ENCODE peak calls at places on chromosomes 16 and 17, in seven cellular contexts. One of them, this sample, is unnamed. For H4K20me1, the result is how much of the 10 kb centered on the place peaks cover.

GRCh38 chr16:48911700-48912099 is 301.7 kb upstream of the N4BP1 start:
- DNase-seq in hepatocyte: no peak
- DNase-seq in MM.1S: no peak
- DNase-seq in neural progenitor cell: peak
- DNase-seq in fibroblast of lung: peak
- DNase-seq in GM23338: peak
- DNase-seq in IMR-90: peak
- DNase-seq in this sample: no peak

GRCh38 chr16:24626251-24626650 is 86.9 kb downstream of the RBBP6 start:
- DNase-seq in MM.1S: no peak
- DNase-seq in IMR-90: peak
- DNase-seq in hepatocyte: no peak
- DNase-seq in fibroblast of lung: peak
- DNase-seq in GM23338: no peak
- DNase-seq in neural progenitor cell: no peak
- DNase-seq in this sample: no peak

GRCh38 chr16:56423584-56424403 is 1.6 kb downstream of the AMFR start:
- DNase-seq in hepatocyte: no peak
- DNase-seq in IMR-90: no peak
- DNase-seq in neural progenitor cell: no peak
- DNase-seq in fibroblast of lung: peak
- DNase-seq in MM.1S: peak
- DNase-seq in GM23338: no peak
- DNase-seq in this sample: no peak

GRCh38 chr17:76683011-76683755 is 27.6 kb downstream of the MXRA7 start:
- DNase-seq in neural progenitor cell: peak
- DNase-seq in IMR-90: no peak
- DNase-seq in fibroblast of lung: no peak
- DNase-seq in MM.1S: no peak
- DNase-seq in hepatocyte: no peak
- DNase-seq in GM23338: peak
- DNase-seq in this sample: no peak

GRCh38 chr16:68397710-68398171 is 50.6 kb downstream of the SMPD3 start:
- DNase-seq in hepatocyte: no peak
- DNase-seq in neural progenitor cell: no peak
- DNase-seq in MM.1S: no peak
- DNase-seq in IMR-90: no peak
- DNase-seq in GM23338: no peak
- DNase-seq in fibroblast of lung: no peak
- DNase-seq in this sample: no peak

GRCh38 chr16:2178321-2179106 is 17.9 kb downstream of the CASKIN1 start:
- DNase-seq in fibroblast of lung: peak
- DNase-seq in hepatocyte: no peak
- DNase-seq in IMR-90: no peak
- DNase-seq in GM23338: peak
- DNase-seq in neural progenitor cell: peak
- DNase-seq in MM.1S: no peak
- DNase-seq in this sample: peak

GRCh38 chr16:3950343-3951193 is 70.1 kb upstream of the CREBBP start:
- DNase-seq in fibroblast of lung: peak
- DNase-seq in IMR-90: peak
- DNase-seq in neural progenitor cell: no peak
- DNase-seq in MM.1S: no peak
- DNase-seq in hepatocyte: peak
- DNase-seq in GM23338: no peak
- DNase-seq in this sample: no peak

GRCh38 chr16:79283578-79283977 is 317.0 kb downstream of the MAF start:
- DNase-seq in hepatocyte: no peak
- DNase-seq in neural progenitor cell: no peak
- DNase-seq in GM23338: no peak
- DNase-seq in fibroblast of lung: no peak
- DNase-seq in IMR-90: no peak
- DNase-seq in MM.1S: peak
- DNase-seq in this sample: no peak

GRCh38 chr16:56428087-56428486 is 2.7 kb upstream of the AMFR start:
- DNase-seq in IMR-90: no peak
- DNase-seq in fibroblast of lung: peak
- DNase-seq in MM.1S: no peak
- DNase-seq in neural progenitor cell: no peak
- DNase-seq in GM23338: no peak
- DNase-seq in hepatocyte: peak
- DNase-seq in this sample: no peak

GRCh38 chr17:81923302-81924260 is 4.0 kb downstream of the MAFG start:
- DNase-seq in IMR-90: peak
- DNase-seq in fibroblast of lung: peak
- DNase-seq in MM.1S: peak
- DNase-seq in GM23338: peak
- DNase-seq in hepatocyte: peak
- DNase-seq in neural progenitor cell: peak
- DNase-seq in this sample: peak

GRCh38 chr16:76963614-76964315 is 227.2 kb upstream of the MON1B start:
- DNase-seq in GM23338: no peak
- DNase-seq in hepatocyte: no peak
- DNase-seq in IMR-90: no peak
- DNase-seq in fibroblast of lung: no peak
- DNase-seq in neural progenitor cell: no peak
- DNase-seq in MM.1S: peak
- DNase-seq in this sample: no peak

GRCh38 chr16:74651841-74652240 is 14.8 kb downstream of the RFWD3 start:
- DNase-seq in MM.1S: no peak
- DNase-seq in IMR-90: no peak
- DNase-seq in fibroblast of lung: no peak
- DNase-seq in GM23338: no peak
- DNase-seq in neural progenitor cell: no peak
- DNase-seq in hepatocyte: no peak
- DNase-seq in this sample: no peak

GRCh38 chr17:72397223-72397667 is 276.4 kb downstream of the SOX9 start:
- DNase-seq in fibroblast of lung: no peak
- DNase-seq in GM23338: no peak
- DNase-seq in neural progenitor cell: no peak
- DNase-seq in MM.1S: no peak
- DNase-seq in IMR-90: no peak
- DNase-seq in hepatocyte: no peak
- DNase-seq in this sample: no peak

GRCh38 chr17:58303981-58304734 is 23.4 kb upstream of the MPO start:
- DNase-seq in hepatocyte: peak
- DNase-seq in IMR-90: peak
- DNase-seq in GM23338: peak
- DNase-seq in neural progenitor cell: peak
- DNase-seq in fibroblast of lung: peak
- DNase-seq in MM.1S: peak
- DNase-seq in this sample: peak

GRCh38 chr16:29641561-29641960 is 21.5 kb upstream of the SPN start:
- DNase-seq in MM.1S: no peak
- DNase-seq in neural progenitor cell: no peak
- DNase-seq in GM23338: no peak
- DNase-seq in IMR-90: no peak
- DNase-seq in hepatocyte: no peak
- DNase-seq in fibroblast of lung: peak
- DNase-seq in this sample: no peak

GRCh38 chr17:65027305-65027704 is 29.2 kb downstream of the GNA13 start:
- DNase-seq in IMR-90: peak
- DNase-seq in MM.1S: no peak
- DNase-seq in neural progenitor cell: peak
- DNase-seq in hepatocyte: peak
- DNase-seq in GM23338: peak
- DNase-seq in fibroblast of lung: peak
- DNase-seq in this sample: peak

GRCh38 chr16:29710227-29711219 is 31.5 kb downstream of the QPRT start:
- DNase-seq in IMR-90: peak
- DNase-seq in fibroblast of lung: peak
- DNase-seq in hepatocyte: peak
- DNase-seq in neural progenitor cell: peak
- DNase-seq in GM23338: peak
- DNase-seq in MM.1S: peak
- DNase-seq in this sample: peak

GRCh38 chr17:38434178-38434665 is 6.0 kb downstream of the ARHGAP23 start:
- DNase-seq in MM.1S: no peak
- DNase-seq in neural progenitor cell: no peak
- DNase-seq in GM23338: no peak
- DNase-seq in fibroblast of lung: no peak
- DNase-seq in hepatocyte: no peak
- DNase-seq in IMR-90: no peak
- DNase-seq in this sample: no peak

GRCh38 chr17:58236394-58236793 is 2.0 kb upstream of the LPO start:
- DNase-seq in GM23338: no peak
- DNase-seq in hepatocyte: no peak
- DNase-seq in MM.1S: no peak
- DNase-seq in fibroblast of lung: no peak
- DNase-seq in neural progenitor cell: no peak
- DNase-seq in IMR-90: no peak
- DNase-seq in this sample: no peak

GRCh38 chr17:2170023-2170422 is 115.1 kb downstream of the HIC1 start:
- DNase-seq in fibroblast of lung: no peak
- DNase-seq in GM23338: peak
- DNase-seq in neural progenitor cell: peak
- DNase-seq in hepatocyte: no peak
- DNase-seq in IMR-90: no peak
- DNase-seq in MM.1S: peak
- DNase-seq in this sample: peak

GRCh38 chr17:56085576-56086267 is 67.6 kb upstream of the ANKFN1 start:
- DNase-seq in MM.1S: peak
- DNase-seq in IMR-90: no peak
- DNase-seq in GM23338: no peak
- DNase-seq in hepatocyte: no peak
- DNase-seq in fibroblast of lung: no peak
- DNase-seq in neural progenitor cell: no peak
- DNase-seq in this sample: no peak

GRCh38 chr17:79466562-79467350 is 144.1 kb downstream of the RBFOX3 start:
- DNase-seq in fibroblast of lung: no peak
- DNase-seq in IMR-90: no peak
- DNase-seq in hepatocyte: no peak
- DNase-seq in MM.1S: no peak
- DNase-seq in neural progenitor cell: no peak
- DNase-seq in GM23338: no peak
- DNase-seq in this sample: no peak

GRCh38 chr16:48001306-48001885 is 154.4 kb downstream of the ABCC12 start:
- DNase-seq in GM23338: no peak
- DNase-seq in IMR-90: no peak
- DNase-seq in hepatocyte: no peak
- DNase-seq in neural progenitor cell: no peak
- DNase-seq in MM.1S: no peak
- DNase-seq in fibroblast of lung: no peak
- DNase-seq in this sample: no peak

GRCh38 chr16:2904922-2905240 is 6.8 kb upstream of the FLYWCH1 start:
- DNase-seq in IMR-90: no peak
- DNase-seq in fibroblast of lung: no peak
- DNase-seq in hepatocyte: no peak
- DNase-seq in MM.1S: peak
- DNase-seq in GM23338: no peak
- DNase-seq in neural progenitor cell: no peak
- DNase-seq in this sample: no peak

GRCh38 chr17:31327534-31328526 is 6.4 kb upstream of the EVI2A start:
- DNase-seq in GM23338: no peak
- DNase-seq in fibroblast of lung: peak
- DNase-seq in neural progenitor cell: no peak
- DNase-seq in hepatocyte: no peak
- DNase-seq in IMR-90: peak
- DNase-seq in MM.1S: no peak
- DNase-seq in this sample: no peak

GRCh38 chr17:65156185-65156834 is 19.1 kb downstream of the RGS9 start:
- DNase-seq in IMR-90: no peak
- DNase-seq in hepatocyte: no peak
- DNase-seq in GM23338: no peak
- DNase-seq in neural progenitor cell: no peak
- DNase-seq in MM.1S: no peak
- DNase-seq in fibroblast of lung: no peak
- DNase-seq in this sample: no peak

GRCh38 chr16:58198022-58198683 is at the start of gene CSNK2A2:
- DNase-seq in IMR-90: peak
- DNase-seq in hepatocyte: peak
- DNase-seq in fibroblast of lung: peak
- DNase-seq in GM23338: peak
- DNase-seq in neural progenitor cell: peak
- DNase-seq in MM.1S: peak
- DNase-seq in this sample: peak

DNA sequence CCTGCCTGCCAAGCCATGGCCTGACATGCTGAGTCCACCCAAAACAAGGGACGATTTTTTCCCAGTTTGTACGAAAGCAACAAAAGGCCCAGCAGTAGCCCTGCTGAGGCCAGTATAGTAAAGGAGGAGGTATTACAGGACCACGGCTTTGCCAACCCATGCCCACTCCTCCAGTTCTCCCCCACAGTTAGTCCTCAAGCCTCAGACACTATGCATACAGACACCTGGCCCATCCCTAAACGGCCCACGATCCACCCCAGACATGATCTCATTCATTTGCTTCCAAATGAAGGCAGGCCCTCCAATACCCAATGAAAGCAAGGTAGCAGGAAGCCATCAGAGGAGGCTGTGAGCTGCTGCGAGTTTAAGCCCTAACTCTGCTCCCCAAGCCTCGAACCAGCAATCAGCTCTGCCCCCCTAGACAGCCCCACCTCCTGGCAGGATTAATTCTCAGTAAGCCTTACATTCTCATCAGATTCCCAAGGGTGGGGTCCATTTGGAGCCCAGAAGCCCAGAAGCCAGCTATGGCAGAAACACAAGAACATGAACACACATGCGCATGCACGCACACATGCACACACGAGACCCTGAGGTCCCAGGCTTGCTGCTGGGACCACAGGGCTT is 4.9 kb downstream of the HDAC5 start:
- DNase-seq in hepatocyte: no peak
- DNase-seq in MM.1S: no peak
- DNase-seq in fibroblast of lung: no peak
- DNase-seq in IMR-90: no peak
- DNase-seq in neural progenitor cell: peak
- DNase-seq in GM23338: peak
- DNase-seq in this sample: no peak
- H3K4me2 ChIP-seq in hepatocyte: no peak
- H3K4me2 ChIP-seq in MM.1S: no peak
- H3K4me2 ChIP-seq in fibroblast of lung: no peak
- H3K4me2 ChIP-seq in IMR-90: no peak
- H3K4me2 ChIP-seq in neural progenitor cell: peak
- H3K4me2 ChIP-seq in GM23338: no peak
- H3K4me2 ChIP-seq in this sample: no peak

GRCh38 chr16:89420204-89420603 is 70.2 kb downstream of the ANKRD11 start:
- DNase-seq in hepatocyte: no peak
- DNase-seq in IMR-90: no peak
- DNase-seq in neural progenitor cell: no peak
- DNase-seq in MM.1S: no peak
- DNase-seq in fibroblast of lung: no peak
- DNase-seq in GM23338: no peak
- DNase-seq in this sample: no peak
- H4K20me1 ChIP-seq in hepatocyte: half or more
- H4K20me1 ChIP-seq in IMR-90: half or more
- H4K20me1 ChIP-seq in neural progenitor cell: half or more
- H4K20me1 ChIP-seq in MM.1S: under half
- H4K20me1 ChIP-seq in fibroblast of lung: under half
- H4K20me1 ChIP-seq in GM23338: half or more
- H4K20me1 ChIP-seq in this sample: under half

GRCh38 chr16:27224271-27224737 is 21.0 kb downstream of the KDM8 start:
- DNase-seq in MM.1S: no peak
- DNase-seq in GM23338: no peak
- DNase-seq in hepatocyte: no peak
- DNase-seq in IMR-90: no peak
- DNase-seq in fibroblast of lung: no peak
- DNase-seq in neural progenitor cell: no peak
- DNase-seq in this sample: no peak
- H3K4me2 ChIP-seq in MM.1S: no peak
- H3K4me2 ChIP-seq in GM23338: no peak
- H3K4me2 ChIP-seq in hepatocyte: no peak
- H3K4me2 ChIP-seq in IMR-90: no peak
- H3K4me2 ChIP-seq in fibroblast of lung: no peak
- H3K4me2 ChIP-seq in neural progenitor cell: no peak
- H3K4me2 ChIP-seq in this sample: no peak

GRCh38 chr17:13961262-13961661 is 108.0 kb upstream of the COX10 start:
- DNase-seq in MM.1S: no peak
- DNase-seq in GM23338: no peak
- DNase-seq in neural progenitor cell: no peak
- DNase-seq in IMR-90: no peak
- DNase-seq in fibroblast of lung: no peak
- DNase-seq in hepatocyte: no peak
- DNase-seq in this sample: no peak
- H4K20me1 ChIP-seq in MM.1S: under half
- H4K20me1 ChIP-seq in GM23338: under half
- H4K20me1 ChIP-seq in neural progenitor cell: under half
- H4K20me1 ChIP-seq in IMR-90: under half
- H4K20me1 ChIP-seq in fibroblast of lung: under half
- H4K20me1 ChIP-seq in hepatocyte: under half
- H4K20me1 ChIP-seq in this sample: under half